ENCODE peak calls at places on chromosomes 3 and 15, in ten cellular contexts. V is heart right ventricle, O is HL-60, Q is mucosa of descending colon, Z is heart left ventricle, I is bronchial epithelial cell, S is OCI-LY7, Y is keratinocyte, P is fibroblast of mammary gland, F is PC-3. K is an unnamed sample.

GRCh38 chr3:71356272-71356671 is 227.3 kb downstream of the FOXP1 start:
- DNase-seq in S (peak; percentile 67), I (no peak), V (no peak), Y (no peak), P (no peak), Z (no peak), Q (no peak), F (no peak), O (no peak), K (no peak)

GRCh38 chr3:187005827-187006481 is 75.6 kb downstream of the ST6GAL1 start:
- DNase-seq in S (no peak), F (no peak), Q (no peak), P (no peak), Y (no peak), V (no peak), Z (no peak), O (no peak), I (no peak), K (no peak)

GRCh38 chr3:39707314-39707909 is 102.0 kb upstream of the MYRIP start:
- DNase-seq in Y (no peak), O (no peak), F (peak; percentile 49), I (peak; percentile 50), V (no peak), Z (no peak), P (peak; percentile 57), S (peak; percentile 38), Q (no peak), K (peak; percentile 42)

GRCh38 chr3:52774901-52775864 is 2.2 kb upstream of the ITIH1 start:
- DNase-seq in V (no peak), O (no peak), F (no peak), P (no peak), Y (no peak), Z (no peak), S (no peak), Q (no peak), I (no peak), K (no peak)

GRCh38 chr3:174776636-174777035 is 82.5 kb upstream of the NAALADL2 start:
- DNase-seq in I (peak; percentile 44), S (no peak), F (peak; percentile 36), O (no peak), Z (no peak), V (no peak), P (no peak), Q (no peak), Y (no peak), K (peak; percentile 33)

GRCh38 chr3:45964139-45964538 is 20.9 kb downstream of the CXCR6 start:
- DNase-seq in Y (no peak), Z (no peak), Q (no peak), O (no peak), F (no peak), V (no peak), P (no peak), S (no peak), I (no peak), K (no peak)

GRCh38 chr3:169771651-169772529 is 1.3 kb upstream of the MYNN start:
- DNase-seq in Y (peak; percentile 33), I (peak; percentile 73), Q (peak; percentile 42), V (peak; percentile 39), F (peak; percentile 91), S (peak; percentile 85), O (peak; percentile 56), P (peak; percentile 77), Z (peak; percentile 35), K (peak; percentile 60)

GRCh38 chr15:53644681-53645080 is 114.8 kb downstream of the WDR72 start:
- DNase-seq in F (no peak), V (no peak), S (no peak), P (no peak), Y (no peak), O (no peak), Z (no peak), Q (no peak), I (no peak), K (no peak)

GRCh38 chr3:16203031-16203430 is 28.6 kb downstream of the GALNT15 start:
- DNase-seq in I (peak; percentile 62), Z (no peak), V (no peak), S (no peak), Y (no peak), F (peak; percentile 93), Q (no peak), O (no peak), P (peak; percentile 64), K (peak; percentile 69)

GRCh38 chr15:39565851-39566250 is 15.0 kb upstream of the THBS1 start:
- DNase-seq in Q (no peak), P (peak; percentile 20), S (no peak), O (no peak), Y (no peak), V (no peak), F (no peak), I (no peak), Z (no peak), K (no peak)

GRCh38 chr3:169627789-169628188 is 35.7 kb downstream of the MECOM start:
- DNase-seq in Y (no peak), V (no peak), Z (no peak), S (no peak), O (no peak), I (peak; percentile 89), F (no peak), Q (no peak), P (no peak), K (peak; percentile 24)

GRCh38 chr3:105868450-105868744 is 415 bp downstream of the CBLB start:
- DNase-seq in P (peak; percentile 41), I (no peak), V (peak; percentile 65), Q (peak; percentile 80), S (no peak), Y (no peak), O (no peak), Z (peak; percentile 69), F (peak; percentile 49), K (peak; percentile 45)

GRCh38 chr15:76875911-76876310 is 29.2 kb downstream of the SCAPER start:
- DNase-seq in S (no peak), F (no peak), I (no peak), Y (no peak), Q (no peak), V (peak; percentile 12), P (no peak), Z (no peak), O (no peak), K (no peak)

GRCh38 chr3:46713048-46713897 is 4.4 kb downstream of the PRSS50 start:
- DNase-seq in V (peak; percentile 4), O (no peak), F (no peak), Q (no peak), P (no peak), Z (no peak), S (no peak), Y (no peak), I (no peak), K (no peak)

GRCh38 chr3:112005091-112005672 is 6.5 kb downstream of the TAGLN3 start:
- DNase-seq in I (peak; percentile 80), O (no peak), F (peak; percentile 39), P (peak; percentile 82), V (no peak), Y (no peak), Z (no peak), S (no peak), Q (no peak), K (peak; percentile 72)

GRCh38 chr3:41202834-41203345 is 3.6 kb downstream of the CTNNB1 start:
- DNase-seq in O (no peak), Y (no peak), F (peak; percentile 70), Z (no peak), I (peak; percentile 77), S (peak; percentile 17), P (peak; percentile 72), Q (no peak), V (no peak), K (peak; percentile 78)
- H3K4me3 ChIP-seq in O (no peak overlapping the region), Y (peak overlapping the region; percentile 98), F (peak overlapping the region; percentile 90), Z (peak overlapping the region; percentile 82), I (no peak overlapping the region), S (peak overlapping the region; percentile 99), P (no peak overlapping the region), Q (no peak overlapping the region), V (peak overlapping the region; percentile 63), K (peak overlapping the region; percentile 0)

DNA sequence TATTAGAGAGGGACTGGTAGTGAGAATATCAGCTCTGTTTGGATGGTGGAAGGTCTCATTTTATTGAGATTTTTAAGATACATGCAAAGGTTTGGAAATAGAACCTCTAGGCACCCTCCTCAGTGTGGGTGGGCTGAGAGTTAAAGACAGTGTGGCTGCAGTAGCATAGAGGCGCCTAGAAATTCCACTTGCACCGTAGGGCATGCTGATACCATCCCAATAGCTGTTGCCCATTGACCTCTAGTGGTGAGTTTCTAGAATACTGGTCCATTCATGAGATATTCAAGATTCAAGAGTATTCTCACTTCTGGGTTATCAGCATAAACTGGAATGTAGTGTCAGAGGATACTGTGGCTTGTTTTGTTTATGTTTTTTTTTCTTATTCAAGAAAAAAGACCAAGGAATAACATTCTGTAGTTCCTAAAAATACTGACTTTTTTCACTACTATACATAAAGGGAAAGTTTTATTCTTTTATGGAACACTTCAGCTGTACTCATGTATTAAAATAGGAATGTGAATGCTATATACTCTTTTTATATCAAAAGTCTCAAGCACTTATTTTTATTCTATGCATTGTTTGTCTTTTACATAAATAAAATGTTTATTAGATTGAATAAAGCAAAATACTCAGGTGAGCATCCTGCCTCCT is 87.2 kb downstream of the TGFBR2 start:
- DNase-seq in O (peak; percentile 13), Q (no peak), V (no peak), I (peak; percentile 68), Y (no peak), F (peak; percentile 82), Z (peak; percentile 43), S (peak; percentile 83), P (peak; percentile 74), K (peak; percentile 73)
- TF ChIP-seq CTCF in O (peak; percentile 43), Q (peak; percentile 44), V (peak; percentile 90), I (peak; percentile 61), Y (peak; percentile 78), F (peak; percentile 94), Z (peak; percentile 79), S (peak; percentile 95), P (peak; percentile 85), K (peak; percentile 84)

DNA sequence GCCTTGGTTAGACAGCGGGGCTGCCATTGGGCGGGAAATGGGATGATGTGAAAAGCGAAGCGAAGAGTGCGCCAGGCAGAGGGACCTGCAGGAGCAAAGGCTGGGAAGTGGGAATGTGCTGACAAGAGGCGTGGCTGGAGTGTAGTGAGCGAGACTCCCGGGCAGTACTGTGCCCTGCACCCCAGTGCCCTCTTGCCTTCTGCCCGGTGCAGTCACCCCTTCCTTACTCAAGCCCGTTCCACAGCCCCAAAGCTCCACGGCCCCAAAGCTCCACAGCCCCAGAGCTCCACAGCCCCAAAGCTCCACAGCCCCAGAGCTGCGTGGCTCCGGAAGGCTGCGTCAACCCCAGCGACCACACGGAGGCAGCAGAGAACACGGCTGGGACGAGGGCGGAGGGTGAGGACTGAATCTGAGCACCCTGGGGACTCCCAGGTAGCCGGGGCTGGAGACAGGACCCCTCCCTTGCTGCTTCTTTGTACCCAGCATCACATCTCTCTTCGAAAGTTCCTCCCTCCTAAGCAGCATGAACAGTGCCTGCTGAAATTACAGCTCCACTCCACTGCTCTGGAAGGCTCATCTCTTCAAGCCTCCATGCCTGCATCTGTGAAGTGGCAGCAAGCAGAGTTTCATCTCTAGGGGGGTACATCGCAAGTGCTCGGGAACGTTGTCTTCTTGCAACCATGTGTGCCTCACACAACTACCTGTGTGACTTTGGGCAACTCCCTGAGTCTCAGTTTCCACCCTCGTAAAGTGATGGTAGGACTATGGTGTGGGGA is 108.9 kb downstream of the FBLN2 start:
- DNase-seq in S (peak; percentile 50), I (peak; percentile 30), V (peak; percentile 62), Z (peak; percentile 40), Y (no peak), O (no peak), F (peak; percentile 81), Q (no peak), P (peak; percentile 27), K (peak; percentile 61)
- H3K4me3 ChIP-seq in S (no peak overlapping the region), I (no peak overlapping the region), V (no peak overlapping the region), Z (no peak overlapping the region), Y (no peak overlapping the region), O (no peak overlapping the region), F (no peak overlapping the region), Q (no peak overlapping the region), P (no peak overlapping the region), K (no peak overlapping the region)

GRCh38 chr15:80183886-80184285 is 31.1 kb downstream of the FAH start:
- DNase-seq in V (no peak), Q (no peak), F (peak; percentile 9), S (no peak), Z (no peak), I (no peak), O (no peak), P (no peak), Y (no peak), K (no peak)
- TF ChIP-seq CTCF in V (no peak), Q (no peak), F (peak; percentile 40), S (peak; percentile 39), Z (no peak), I (no peak), O (no peak), P (peak; percentile 27), Y (peak; percentile 8), K (no peak)